ENCODE peak calls at places on chromosomes 4 and X, in five cellular contexts. S, K, F, B and E are unnamed samples.

GRCh38 chrX:39174761-39175417 is 373.6 kb downstream of the MID1IP1 start:
- DNase-seq in B (no peak), S (no peak), F (no peak), K (no peak), E (no peak)

GRCh38 chrX:108582151-108582550 is 142.5 kb downstream of the COL4A5 start:
- DNase-seq in B (no peak), F (no peak), S (no peak), K (no peak), E (no peak)

GRCh38 chrX:1355131-1355799 is 18.7 kb downstream of the IL3RA start:
- DNase-seq in S (no peak), F (peak), B (peak), K (peak), E (peak)

GRCh38 chr4:23039813-23040212 is 347.1 kb downstream of the GBA3 start:
- DNase-seq in K (no peak), F (no peak), B (no peak), S (no peak), E (no peak)

GRCh38 chrX:22059800-22060199 is 27.7 kb downstream of the PHEX start:
- DNase-seq in F (no peak), S (no peak), K (no peak), B (no peak), E (no peak)

GRCh38 chr4:83285022-83285387 is 407 bp upstream of the COQ2 start:
- DNase-seq in F (no peak), S (peak), B (peak), K (no peak), E (no peak)

GRCh38 chr4:124435276-124435675 is 277.3 kb downstream of the ANKRD50 start:
- DNase-seq in S (no peak), K (no peak), B (no peak), F (no peak), E (no peak)

GRCh38 chr4:107801766-107802211 is 22.9 kb upstream of the SGMS2 start:
- DNase-seq in K (no peak), S (peak), F (no peak), B (no peak), E (no peak)

GRCh38 chrX:16258936-16259335 is 91.7 kb downstream of the MAGEB17 start:
- DNase-seq in S (peak), K (no peak), B (peak), F (no peak), E (no peak)

GRCh38 chr4:38818441-38818976 is 13.9 kb upstream of the TLR1 start:
- DNase-seq in S (no peak), K (no peak), B (no peak), F (no peak), E (no peak)

GRCh38 chr4:138572007-138572406 is 329.9 kb upstream of the SLC7A11 start:
- DNase-seq in B (no peak), F (no peak), S (peak), K (no peak), E (no peak)

GRCh38 chr4:104128031-104128849 is 366.5 kb downstream of the CXXC4 start:
- DNase-seq in K (no peak), F (no peak), B (no peak), S (no peak), E (no peak)

GRCh38 chr4:22500831-22501714 is 14.8 kb downstream of the ADGRA3 start:
- DNase-seq in B (peak), K (no peak), S (peak), F (no peak), E (no peak)

GRCh38 chr4:108620933-108621905 is 843 bp downstream of the RPL34 start:
- DNase-seq in B (no peak), S (peak), F (no peak), K (no peak), E (no peak)

GRCh38 chrX:38805294-38806053 is 4.2 kb downstream of the MID1IP1 start:
- DNase-seq in S (peak), K (peak), F (no peak), B (peak), E (peak)

GRCh38 chr4:141169391-141169790 is 36.1 kb upstream of the RNF150 start:
- DNase-seq in K (no peak), F (no peak), S (no peak), B (no peak), E (no peak)

GRCh38 chr4:152090543-152090942 is 329.7 kb upstream of the GATB start:
- DNase-seq in F (no peak), B (peak), S (peak), K (no peak), E (peak)

GRCh38 chrX:71989768-71990167 is 79.1 kb downstream of the NHSL2 start:
- DNase-seq in F (no peak), B (no peak), S (peak), K (no peak), E (no peak)

GRCh38 chr4:40669504-40669903 is 39.8 kb upstream of the RBM47 start:
- DNase-seq in B (no peak), F (no peak), K (no peak), S (no peak), E (no peak)

GRCh38 chrX:128846385-128846784 is 676.9 kb downstream of the SMARCA1 start:
- DNase-seq in F (no peak), K (no peak), S (no peak), B (no peak), E (no peak)

GRCh38 chr4:77433102-77433733 is 172.4 kb upstream of the CXCL13 start:
- DNase-seq in K (no peak), F (peak), B (peak), S (peak), E (peak)

GRCh38 chrX:124232523-124233201 is 99.8 kb upstream of the TEX13D start:
- DNase-seq in B (peak), F (no peak), S (no peak), K (no peak), E (no peak)

GRCh38 chr4:81826336-81826735 is 354.6 kb upstream of the RASGEF1B start:
- DNase-seq in S (no peak), B (no peak), F (no peak), K (no peak), E (no peak)

GRCh38 chrX:24178441-24178840 is 28.9 kb downstream of the ZFX start:
- DNase-seq in B (no peak), S (no peak), F (no peak), K (no peak), E (peak)

GRCh38 chrX:41518127-41518840 is 71.1 kb downstream of the NYX start:
- DNase-seq in B (no peak), S (no peak), K (no peak), F (no peak), E (no peak)

DNA sequence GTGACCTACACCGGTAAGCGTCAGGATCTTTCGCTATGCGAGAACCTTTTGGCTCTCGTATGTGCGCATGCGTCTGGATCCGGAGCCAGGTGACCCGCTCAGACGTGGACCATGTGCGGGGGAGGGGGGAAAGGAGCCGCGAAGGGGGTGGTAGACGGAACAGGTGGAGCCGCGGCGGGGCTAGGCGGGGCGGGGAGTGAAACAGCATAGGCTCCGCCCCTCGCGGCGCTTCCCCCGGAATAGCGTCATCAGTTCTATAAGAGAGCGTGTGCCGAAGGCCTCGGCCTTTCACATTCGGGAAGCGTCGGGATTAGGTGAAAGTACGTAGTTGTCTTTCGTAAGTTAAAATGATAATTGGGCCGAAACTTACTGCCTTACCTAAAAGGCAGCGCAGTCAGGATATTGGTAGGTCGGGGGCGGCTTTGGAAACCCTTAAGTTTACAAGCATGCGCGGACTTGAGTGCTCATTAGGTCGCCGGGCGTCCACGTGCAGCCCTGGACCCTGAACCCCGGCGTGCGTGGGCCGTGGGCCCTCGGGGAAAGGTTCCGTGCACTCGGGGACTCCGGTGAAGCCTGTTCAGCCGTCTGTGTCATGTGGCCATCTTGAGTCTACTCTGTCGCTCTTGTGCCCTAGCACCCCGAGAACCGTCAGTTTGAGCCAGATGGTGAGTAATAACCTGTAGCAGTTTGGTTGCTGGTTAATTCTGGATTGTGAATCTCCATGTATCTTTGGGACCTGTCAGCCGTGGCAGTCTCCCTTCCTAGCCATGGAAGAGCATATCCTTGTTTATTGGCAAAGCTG is 74.1 kb downstream of the PRSS12 start:
- DNase-seq in K (peak), F (peak), B (peak), S (peak), E (peak)
- H2BK120ac ChIP-seq in K (no peak), F (no peak), B (no peak), S (peak), E (no peak)

GRCh38 chr4:185471235-185472062 is at the start of gene CCDC110:
- DNase-seq in F (peak), S (peak), B (peak), K (peak), E (peak)
- H3K23ac ChIP-seq in F (peak), S (peak), B (no peak), K (no peak), E (no peak)

DNA sequence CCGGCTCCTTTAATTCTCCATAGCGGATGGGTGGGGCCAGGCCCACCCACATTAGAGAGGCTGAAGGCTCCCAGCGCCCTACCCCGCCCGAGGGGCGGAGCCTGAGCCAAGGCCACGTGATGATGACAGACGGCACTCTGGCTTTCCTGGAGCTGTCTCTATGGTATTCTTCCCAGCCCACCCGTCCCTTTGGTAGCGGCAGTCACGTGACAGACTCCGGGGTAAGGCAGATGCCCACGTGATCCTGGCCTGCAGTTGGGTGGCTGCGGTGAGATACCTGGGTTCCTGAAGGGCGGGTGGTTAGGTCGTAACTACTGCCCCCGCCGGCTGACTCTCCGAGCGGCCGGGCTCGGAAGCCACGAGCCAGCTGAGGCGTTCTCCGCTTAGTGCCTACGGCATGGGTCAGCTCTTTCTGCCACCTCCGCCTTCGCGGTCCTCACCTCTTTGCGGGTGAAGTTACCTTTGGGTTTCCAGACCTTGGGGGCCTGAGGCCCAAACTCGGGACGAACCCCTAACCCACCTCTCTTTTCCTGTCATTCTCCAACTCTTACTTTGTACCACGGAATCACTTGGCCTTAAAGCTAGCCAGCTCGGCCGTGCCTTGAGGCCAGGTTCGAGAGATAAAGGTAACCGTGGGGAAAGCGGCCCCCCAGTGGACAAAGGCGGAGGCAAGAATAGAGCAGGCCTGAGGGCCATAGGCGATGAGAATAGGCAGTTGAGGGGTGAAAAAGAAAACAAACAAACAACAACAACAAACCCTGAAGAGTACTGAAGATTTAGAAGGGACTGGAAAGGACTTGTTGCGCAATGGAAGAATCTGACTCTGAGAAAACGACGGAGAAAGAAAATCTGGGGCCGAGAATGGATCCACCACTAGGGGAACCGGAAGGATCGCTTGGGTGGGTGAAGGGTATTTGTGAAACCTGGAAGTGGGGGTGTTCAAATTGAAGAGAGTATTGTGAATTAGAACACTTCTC is at the start of gene RRAGB:
- DNase-seq in S (peak), F (peak), B (peak), K (peak), E (peak)
- H2BK120ac ChIP-seq in S (no peak), F (no peak), B (no peak), K (no peak), E (no peak)

GRCh38 chr4:89765966-89766365 is 71.0 kb downstream of the SNCA start:
- DNase-seq in B (no peak), F (no peak), K (no peak), S (peak), E (no peak)

GRCh38 chr4:89773793-89774192 is 63.2 kb downstream of the SNCA start:
- DNase-seq in F (no peak), K (no peak), S (no peak), B (peak), E (no peak)

GRCh38 chr4:89767924-89768323 is 69.0 kb downstream of the SNCA start:
- DNase-seq in B (no peak), S (no peak), K (no peak), F (no peak), E (no peak)

DNA sequence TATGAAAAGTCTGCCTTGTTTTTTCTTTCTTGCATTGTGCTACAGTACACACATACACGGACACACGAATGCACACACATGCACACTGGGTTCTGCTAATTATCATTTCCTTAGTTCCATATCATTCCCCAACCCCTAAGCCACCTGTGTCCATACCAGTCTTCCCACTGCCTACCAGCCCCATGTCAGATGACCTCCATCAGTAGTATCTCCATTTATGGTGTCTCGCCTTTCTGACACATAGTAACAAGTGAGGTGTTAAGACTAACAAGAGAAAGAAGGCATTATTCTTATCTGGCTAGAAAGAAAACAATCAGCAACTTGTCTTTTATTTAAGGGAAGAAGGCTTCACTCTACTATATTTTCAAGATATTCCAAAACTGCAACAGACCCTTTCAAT is 67.1 kb downstream of the SNCA start:
- DNase-seq in K (no peak), F (no peak), S (no peak), B (no peak), E (no peak)
- H3K23ac ChIP-seq in K (no peak), F (no peak), S (no peak), B (no peak), E (no peak)

GRCh38 chr4:10169839-10170387 is 53.3 kb upstream of the WDR1 start:
- DNase-seq in K (no peak), S (no peak), B (no peak), F (no peak), E (no peak)
- H2BK120ac ChIP-seq in K (no peak), S (no peak), B (no peak), F (no peak), E (no peak)

DNA sequence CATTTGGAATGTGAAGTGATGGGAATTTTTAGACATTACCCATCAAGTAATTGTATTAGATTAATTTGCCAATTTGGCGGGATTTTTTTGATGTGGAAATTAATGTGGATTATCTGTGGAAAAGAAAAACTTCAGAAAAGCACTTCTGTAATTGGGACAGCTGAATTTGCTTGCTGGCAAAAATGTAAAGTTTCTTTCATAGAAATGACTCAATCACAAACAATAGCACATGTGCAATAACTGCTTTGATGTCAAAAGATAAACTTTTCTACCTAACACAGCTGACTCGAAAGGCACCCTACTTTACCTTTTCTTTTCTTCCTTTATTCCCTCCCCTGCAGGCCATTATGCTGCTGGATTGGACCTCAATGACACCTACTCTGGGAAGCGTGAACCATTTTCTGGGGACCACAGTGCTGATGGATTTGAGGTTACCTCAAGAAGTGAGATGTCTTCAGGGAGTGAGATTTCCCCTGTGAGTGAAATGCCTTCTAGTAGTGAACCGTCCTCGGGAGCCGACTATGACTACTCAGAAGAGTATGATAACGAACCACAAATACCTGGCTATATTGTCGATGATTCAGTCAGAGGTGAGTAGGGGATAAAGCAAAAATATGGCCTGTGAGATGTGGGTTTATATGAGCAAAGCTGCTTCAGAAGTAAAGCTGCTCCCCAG is 1.4 kb downstream of the AREG start:
- DNase-seq in B (no peak), F (no peak), K (no peak), S (no peak), E (no peak)
- H3K23ac ChIP-seq in B (no peak), F (no peak), K (no peak), S (no peak), E (no peak)

GRCh38 chrX:149512225-149512885 is 7.2 kb upstream of the IDS start:
- DNase-seq in S (peak), F (peak), K (peak), B (peak), E (peak)
- H2BK120ac ChIP-seq in S (no peak), F (no peak), K (no peak), B (no peak), E (no peak)

GRCh38 chr4:128060620-128061565 is at the start of gene LARP1B:
- DNase-seq in S (peak), F (peak), K (peak), B (peak), E (peak)
- H3K23ac ChIP-seq in S (no peak), F (peak), K (no peak), B (peak), E (no peak)

GRCh38 chr4:27368781-27369180 is 508.1 kb downstream of the STIM2 start:
- DNase-seq in K (no peak), F (no peak), B (no peak), S (no peak), E (no peak)
- H2BK120ac ChIP-seq in K (no peak), F (no peak), B (no peak), S (no peak), E (no peak)

DNA sequence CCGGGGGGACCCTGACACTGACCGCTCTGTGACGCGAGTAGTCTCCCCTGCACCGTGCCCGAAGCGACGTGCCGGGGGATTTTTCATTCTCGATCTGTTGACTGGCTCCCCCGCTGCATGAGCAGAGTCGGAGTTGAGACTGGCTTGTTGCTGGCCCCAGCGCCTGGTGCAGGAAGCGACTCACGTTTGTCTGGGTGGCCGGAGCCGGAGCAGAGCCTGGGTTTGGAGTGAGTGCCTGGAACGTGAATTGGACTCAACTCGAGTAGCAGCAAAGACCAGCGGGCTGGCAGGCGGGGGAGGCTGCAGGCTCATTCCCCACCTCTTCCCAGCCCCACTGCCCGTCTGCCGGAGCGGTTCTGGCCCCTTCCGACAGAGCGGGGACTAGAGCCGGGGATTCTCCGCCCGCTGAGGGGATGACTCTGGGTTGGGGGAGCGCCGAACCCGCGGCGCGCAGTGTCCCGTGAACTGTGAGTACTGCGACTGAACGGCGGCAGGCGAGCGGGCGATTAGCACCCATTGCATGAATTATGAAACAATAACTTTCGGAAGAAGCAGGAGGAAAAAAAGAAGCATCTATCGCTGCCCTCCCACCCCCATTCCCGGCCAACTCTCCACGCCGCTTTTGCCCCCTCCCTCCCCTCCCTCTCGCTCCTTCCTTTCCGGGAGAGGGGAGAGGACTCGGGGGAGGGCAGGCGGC is 635 bp downstream of the PCDH7 start:
- DNase-seq in B (peak), F (peak), K (peak), S (peak), E (peak)
- H3K23ac ChIP-seq in B (peak), F (peak), K (no peak), S (peak), E (no peak)